ENCODE peak calls at places on chromosomes 1 and 21, in eight cellular contexts. One of them, this sample, is unnamed.

GRCh38 chr21:16422702-16423101 is 692.9 kb downstream of the USP25 start:
- DNase-seq in activated naive CD4-positive, alpha-beta T cell treated with anti-CD3 and anti-CD28 coated beads, Interleukin-2, amount 10 ng/mL, durations not matched to agents 7 days and 5 days: no peak
- DNase-seq in RPMI8226: no peak
- DNase-seq in A549: no peak
- DNase-seq in HCEC 1CT: no peak
- DNase-seq in A172: peak; percentile 46
- DNase-seq in cerebellum: no peak
- DNase-seq in HT1080: no peak
- DNase-seq in this sample: no peak

GRCh38 chr1:227869851-227870305 is 54.4 kb downstream of the PRSS38 start:
- DNase-seq in activated naive CD4-positive, alpha-beta T cell treated with anti-CD3 and anti-CD28 coated beads, Interleukin-2, amount 10 ng/mL, durations not matched to agents 7 days and 5 days: peak; percentile 60
- DNase-seq in RPMI8226: peak; percentile 68
- DNase-seq in A549: no peak
- DNase-seq in HCEC 1CT: peak; percentile 4
- DNase-seq in A172: peak; percentile 82
- DNase-seq in cerebellum: no peak
- DNase-seq in HT1080: peak; percentile 80
- DNase-seq in this sample: no peak

GRCh38 chr1:227766653-227767277 is 31.5 kb downstream of the SNAP47 start:
- DNase-seq in activated naive CD4-positive, alpha-beta T cell treated with anti-CD3 and anti-CD28 coated beads, Interleukin-2, amount 10 ng/mL, durations not matched to agents 7 days and 5 days: no peak
- DNase-seq in RPMI8226: no peak
- DNase-seq in A549: no peak
- DNase-seq in HCEC 1CT: no peak
- DNase-seq in A172: no peak
- DNase-seq in cerebellum: no peak
- DNase-seq in HT1080: no peak
- DNase-seq in this sample: no peak

GRCh38 chr1:43383449-43383848 is 6.2 kb downstream of the MED8 start:
- DNase-seq in activated naive CD4-positive, alpha-beta T cell treated with anti-CD3 and anti-CD28 coated beads, Interleukin-2, amount 10 ng/mL, durations not matched to agents 7 days and 5 days: no peak
- DNase-seq in RPMI8226: no peak
- DNase-seq in A549: no peak
- DNase-seq in HCEC 1CT: no peak
- DNase-seq in A172: no peak
- DNase-seq in cerebellum: no peak
- DNase-seq in HT1080: no peak
- DNase-seq in this sample: no peak

GRCh38 chr1:157400766-157401165 is 151.5 kb downstream of the FCRL5 start:
- DNase-seq in activated naive CD4-positive, alpha-beta T cell treated with anti-CD3 and anti-CD28 coated beads, Interleukin-2, amount 10 ng/mL, durations not matched to agents 7 days and 5 days: no peak
- DNase-seq in RPMI8226: no peak
- DNase-seq in A549: no peak
- DNase-seq in HCEC 1CT: no peak
- DNase-seq in A172: no peak
- DNase-seq in cerebellum: no peak
- DNase-seq in HT1080: no peak
- DNase-seq in this sample: no peak

GRCh38 chr1:36203554-36204346 is 20.5 kb upstream of the THRAP3 start:
- DNase-seq in activated naive CD4-positive, alpha-beta T cell treated with anti-CD3 and anti-CD28 coated beads, Interleukin-2, amount 10 ng/mL, durations not matched to agents 7 days and 5 days: no peak
- DNase-seq in RPMI8226: no peak
- DNase-seq in A549: no peak
- DNase-seq in HCEC 1CT: peak; percentile 55
- DNase-seq in A172: no peak
- DNase-seq in cerebellum: no peak
- DNase-seq in HT1080: no peak
- DNase-seq in this sample: no peak

GRCh38 chr1:18157968-18158367 is 50.4 kb downstream of the IGSF21 start:
- DNase-seq in activated naive CD4-positive, alpha-beta T cell treated with anti-CD3 and anti-CD28 coated beads, Interleukin-2, amount 10 ng/mL, durations not matched to agents 7 days and 5 days: no peak
- DNase-seq in RPMI8226: peak; percentile 49
- DNase-seq in A549: no peak
- DNase-seq in HCEC 1CT: no peak
- DNase-seq in A172: no peak
- DNase-seq in cerebellum: no peak
- DNase-seq in HT1080: no peak
- DNase-seq in this sample: no peak

GRCh38 chr1:156577512-156577911 is 2.0 kb upstream of the TTC24 start:
- DNase-seq in activated naive CD4-positive, alpha-beta T cell treated with anti-CD3 and anti-CD28 coated beads, Interleukin-2, amount 10 ng/mL, durations not matched to agents 7 days and 5 days: no peak
- DNase-seq in RPMI8226: no peak
- DNase-seq in A549: no peak
- DNase-seq in HCEC 1CT: no peak
- DNase-seq in A172: no peak
- DNase-seq in cerebellum: no peak
- DNase-seq in HT1080: no peak
- DNase-seq in this sample: no peak

GRCh38 chr1:57041901-57042300 is 76.1 kb upstream of the C8B start:
- DNase-seq in activated naive CD4-positive, alpha-beta T cell treated with anti-CD3 and anti-CD28 coated beads, Interleukin-2, amount 10 ng/mL, durations not matched to agents 7 days and 5 days: no peak
- DNase-seq in RPMI8226: no peak
- DNase-seq in A549: no peak
- DNase-seq in HCEC 1CT: no peak
- DNase-seq in A172: no peak
- DNase-seq in cerebellum: no peak
- DNase-seq in HT1080: no peak
- DNase-seq in this sample: no peak

GRCh38 chr21:37870229-37870628 is 46.0 kb downstream of the KCNJ6 start:
- DNase-seq in activated naive CD4-positive, alpha-beta T cell treated with anti-CD3 and anti-CD28 coated beads, Interleukin-2, amount 10 ng/mL, durations not matched to agents 7 days and 5 days: no peak
- DNase-seq in RPMI8226: no peak
- DNase-seq in A549: no peak
- DNase-seq in HCEC 1CT: no peak
- DNase-seq in A172: no peak
- DNase-seq in cerebellum: no peak
- DNase-seq in HT1080: no peak
- DNase-seq in this sample: no peak